ENCODE peak calls at places on chromosome 16, in seven cellular contexts. R is ACHN; C is CD8-positive, alpha-beta T cell; B is HEK293T; W is renal cortical epithelial cell; Z is tibial nerve; K is H54. X is an unnamed sample.

GRCh38 chr16:794091-794842 is 5.8 kb downstream of the CHTF18 start:
- DNase-seq in Z (no peak), C (no peak), K (no peak), W (no peak), R (no peak), B (no peak), X (no peak)

GRCh38 chr16:54846761-54847160 is 83.9 kb upstream of the IRX5 start:
- DNase-seq in W (peak), Z (no peak), K (no peak), B (no peak), C (no peak), R (peak), X (no peak)

GRCh38 chr16:67391424-67392300 is 1.6 kb downstream of the TPPP3 start:
- DNase-seq in B (no peak), R (no peak), C (no peak), W (no peak), K (no peak), Z (no peak), X (peak)

GRCh38 chr16:66983033-66983432 is 5.4 kb upstream of the CES4A start:
- DNase-seq in W (no peak), Z (no peak), C (no peak), K (no peak), R (no peak), B (no peak), X (no peak)

GRCh38 chr16:3496386-3496785 is 1.1 kb upstream of the C16orf90 start:
- DNase-seq in W (no peak), C (no peak), Z (no peak), B (no peak), R (no peak), K (no peak), X (peak)

GRCh38 chr16:53152321-53152720 is 97.5 kb downstream of the CHD9 start:
- DNase-seq in W (peak), B (no peak), Z (no peak), C (no peak), R (no peak), K (no peak), X (no peak)

GRCh38 chr16:85663891-85664321 is 24.8 kb downstream of the GINS2 start:
- DNase-seq in Z (no peak), K (no peak), C (no peak), B (no peak), R (no peak), W (no peak), X (no peak)

GRCh38 chr16:10871157-10871991 is 5.6 kb upstream of the CIITA start:
- DNase-seq in K (peak), B (no peak), Z (no peak), R (peak), W (peak), C (peak), X (peak)

GRCh38 chr16:81718637-81719036 is 60.5 kb upstream of the PLCG2 start:
- DNase-seq in C (no peak), B (no peak), Z (no peak), W (no peak), K (no peak), R (no peak), X (no peak)

GRCh38 chr16:56294599-56294998 is 103.3 kb downstream of the GNAO1 start:
- DNase-seq in R (peak), B (no peak), Z (no peak), K (no peak), C (no peak), W (no peak), X (no peak)

X was measured in suprapubic skin.